ENCODE peak calls at places on chromosomes 5 and 9, in four cellular contexts. B is K562, U is GM12878, S is HepG2. T is an unnamed sample.
A peak's percentile ranks its signal among the peaks of the same experiment; 100 is the strongest.

GRCh38 chr5:176167800-176168199 is 70.4 kb upstream of the SIMC1 start:
- DNase-seq in S (no peak), U (no peak), B (no peak), T (no peak)

GRCh38 chr5:27388755-27389154 is 350.4 kb upstream of the CDH9 start:
- DNase-seq in S (peak; percentile 12), U (no peak), B (no peak), T (no peak)

GRCh38 chr5:173435543-173435942 is 107.3 kb upstream of the STC2 start:
- DNase-seq in B (no peak), S (no peak), U (no peak), T (no peak)

GRCh38 chr5:38184627-38185026 is 73.7 kb upstream of the EGFLAM start:
- DNase-seq in S (no peak), B (no peak), U (no peak), T (no peak)

GRCh38 chr9:131434673-131435072 is 40.8 kb downstream of the PRRC2B start:
- DNase-seq in S (no peak), B (no peak), U (no peak), T (no peak)

GRCh38 chr5:154850255-154851062 is at the start of gene FAXDC2:
- DNase-seq in S (peak; percentile 78), U (no peak), B (peak; percentile 74), T (no peak)

GRCh38 chr9:94586814-94587213 is 6.8 kb downstream of the FBP2 start:
- DNase-seq in U (no peak), B (no peak), S (no peak), T (no peak)

GRCh38 chr5:133934822-133935793 is 33.3 kb downstream of the C5orf15 start:
- DNase-seq in S (no peak), B (no peak), U (no peak), T (no peak)

GRCh38 chr5:80884851-80885697 is 75.1 kb upstream of the RASGRF2 start:
- DNase-seq in S (no peak), B (peak; percentile 32), U (no peak), T (no peak)

DNA sequence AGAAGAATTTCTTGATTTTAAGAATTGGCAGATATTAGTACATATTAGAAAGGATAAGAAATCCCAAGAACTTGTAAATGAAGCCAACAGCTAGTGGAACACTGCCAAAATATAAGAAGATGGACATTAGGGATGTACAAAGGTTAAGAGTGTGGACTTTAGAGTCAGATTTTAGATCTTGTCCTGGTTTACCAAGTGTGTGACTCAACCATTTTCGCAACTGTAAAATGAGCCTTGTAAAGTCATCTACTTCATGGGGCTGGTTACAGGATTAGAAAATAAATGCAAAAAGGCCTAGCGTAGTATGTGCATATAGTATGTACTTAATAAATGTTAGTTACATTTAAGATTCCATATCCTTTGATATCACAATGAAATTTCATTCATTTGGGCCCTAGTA is 260.0 kb downstream of the RAB3C start:
- DNase-seq in B (no peak), S (no peak), U (no peak), T (no peak)
- TF ChIP-seq CHD4 in B (no peak), S (no peak), U (no peak), T (no peak)

GRCh38 chr9:135330685-135331590 is 148.6 kb upstream of the PPP1R26 start:
- DNase-seq in S (no peak), U (no peak), B (no peak), T (no peak)
- TF ChIP-seq CHD4 in S (no peak), U (no peak), B (no peak), T (no peak)

GRCh38 chr5:139178948-139179347 is 19.2 kb downstream of the SIL1 start:
- DNase-seq in U (no peak), S (no peak), B (peak; percentile 83), T (no peak)
- TF ChIP-seq CHD4 in U (no peak), S (no peak), B (no peak), T (no peak)

DNA sequence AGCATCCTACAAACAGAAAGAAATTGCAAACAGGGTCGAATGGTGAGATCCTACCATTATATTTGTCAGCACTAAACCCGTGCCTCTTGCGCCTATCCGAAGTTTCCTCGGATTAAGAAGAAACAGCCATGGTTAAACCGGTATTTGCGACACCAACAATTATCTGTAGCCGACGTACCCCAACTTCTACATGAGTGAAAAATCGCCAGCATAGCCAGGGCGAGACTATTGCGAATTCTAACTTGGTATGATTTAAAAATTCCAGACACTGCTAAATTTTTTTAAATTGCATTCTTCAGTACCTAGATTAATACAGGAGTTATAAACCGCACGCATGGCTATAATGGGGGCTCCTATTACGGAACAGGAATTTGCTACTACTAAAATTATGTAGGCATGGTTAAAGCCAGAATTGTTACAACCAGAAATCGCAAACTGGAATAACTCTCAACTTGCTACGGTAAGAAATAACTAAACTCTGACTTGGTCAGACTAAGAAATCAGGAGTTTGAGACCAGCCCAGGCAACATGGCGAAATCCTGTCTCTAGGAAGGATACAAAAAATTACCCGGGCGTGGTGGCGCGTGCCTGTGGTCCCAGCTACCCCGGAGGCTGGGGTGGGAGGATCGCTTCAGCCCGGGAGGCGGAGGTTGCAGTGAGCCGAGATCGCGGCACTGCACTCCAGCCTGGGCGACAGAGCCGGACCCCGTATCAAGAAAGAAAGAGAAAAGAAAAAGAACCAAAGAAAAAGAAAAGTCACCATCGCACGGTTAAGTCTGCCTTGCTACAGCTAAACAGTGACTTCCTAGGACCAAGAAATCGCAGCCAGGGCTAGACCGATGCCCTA is 25.5 kb upstream of the ANXA2R start:
- DNase-seq in U (no peak), S (no peak), B (peak; percentile 76), T (no peak)
- TF ChIP-seq CHD4 in U (no peak), S (no peak), B (no peak), T (no peak)

DNA sequence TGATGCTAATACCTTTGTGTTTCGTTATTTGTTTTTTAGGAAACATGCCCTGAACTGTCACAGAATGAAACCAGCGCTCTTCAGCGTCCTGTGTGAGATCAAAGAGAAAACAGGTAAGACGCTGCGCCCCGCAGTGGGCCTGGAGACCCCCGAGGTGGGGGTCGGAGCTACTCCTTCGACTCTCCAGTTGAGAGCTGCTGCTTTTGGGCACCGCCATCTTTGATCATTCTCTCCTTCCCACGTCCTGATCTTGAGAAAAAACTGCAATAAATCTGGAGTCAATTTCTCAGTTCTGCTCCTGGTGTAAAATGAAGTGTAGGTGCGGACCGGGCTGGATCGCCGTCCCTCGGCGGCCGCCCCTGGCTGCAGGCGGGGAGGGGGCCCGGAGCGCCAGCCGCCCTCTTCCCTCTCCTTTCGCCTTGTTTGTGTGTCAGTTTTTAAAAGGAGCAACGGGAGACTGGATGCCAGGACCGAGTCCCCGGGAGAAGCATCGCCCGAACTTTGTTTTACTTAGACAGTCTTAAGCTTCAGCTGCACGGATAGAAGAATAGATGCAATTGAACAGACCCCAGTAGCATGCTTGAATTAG is 1.4 kb downstream of the PBX3 start:
- DNase-seq in B (no peak), U (no peak), S (no peak), T (no peak)
- TF ChIP-seq CHD4 in B (no peak), U (no peak), S (no peak), T (no peak)

GRCh38 chr5:82163459-82164108 is 114.6 kb downstream of the RPS23 start:
- DNase-seq in S (no peak), U (no peak), B (no peak), T (peak; percentile 66)
- TF ChIP-seq CHD4 in S (no peak), U (no peak), B (no peak), T (no peak)

DNA sequence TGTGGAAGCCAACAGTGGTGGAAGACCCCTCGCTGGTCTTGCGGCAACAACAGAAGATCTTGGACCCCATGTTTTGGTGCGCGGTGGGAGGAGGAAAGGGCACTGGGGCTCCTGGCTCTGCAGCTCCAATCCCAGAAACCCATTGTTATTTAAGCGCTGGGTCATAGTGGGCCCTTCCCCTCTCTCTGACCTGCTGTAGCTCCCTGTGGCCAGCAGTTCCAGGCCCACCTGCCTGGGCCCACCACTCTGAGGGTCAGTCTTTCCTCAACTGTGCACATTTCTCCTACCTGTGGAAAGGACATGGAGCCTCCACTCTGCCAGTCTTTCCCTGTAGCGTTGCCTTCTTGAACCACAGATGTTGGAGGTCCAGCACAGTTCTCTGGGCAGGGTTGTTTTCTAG is at the start of gene TEX53:
- DNase-seq in B (no peak), U (no peak), S (no peak), T (no peak)
- TF ChIP-seq CHD4 in B (no peak), U (no peak), S (no peak), T (no peak)